ENCODE peak calls at places on chromosomes 1 and 21, in seven cellular contexts. J is fibroblast of mammary gland, A is ovary, O is esophagus squamous epithelium, K is brain microvascular endothelial cell, E is nephron progenitor cell, R is GM13976. C is an unnamed sample.

GRCh38 chr1:225851810-225852209 is 30.4 kb downstream of the TMEM63A start:
- DNase-seq in E (no peak), A (no peak), O (no peak), J (no peak), R (peak), K (no peak), C (no peak)

GRCh38 chr1:48657413-48657812 is 119.3 kb downstream of the BEND5 start:
- DNase-seq in R (no peak), E (no peak), A (no peak), J (no peak), O (no peak), K (no peak), C (no peak)

GRCh38 chr1:63322944-63323865 is 838 bp downstream of the FOXD3 start:
- DNase-seq in E (peak), O (no peak), A (no peak), R (peak), J (peak), K (no peak), C (no peak)

GRCh38 chr1:34985063-34985770 is at the start of gene TMEM35B:
- DNase-seq in K (peak), O (no peak), A (peak), R (peak), J (peak), E (peak), C (peak)

GRCh38 chr21:39984613-39985012 is 117.4 kb downstream of the PCP4 start:
- DNase-seq in A (no peak), R (no peak), K (no peak), J (no peak), E (no peak), O (no peak), C (no peak)

GRCh38 chr1:73953611-73954010 is 244.4 kb downstream of the LRRIQ3 start:
- DNase-seq in R (no peak), K (no peak), A (no peak), J (no peak), E (no peak), O (no peak), C (no peak)

GRCh38 chr1:64112281-64112680 is 91.1 kb upstream of the UBE2U start:
- DNase-seq in R (no peak), O (no peak), J (peak), A (no peak), E (no peak), K (peak), C (no peak)

GRCh38 chr21:38760017-38760761 is 45.5 kb upstream of the ETS2 start:
- DNase-seq in O (no peak), E (no peak), A (no peak), K (no peak), J (peak), R (no peak), C (no peak)

GRCh38 chr1:201262963-201263608 is 20.2 kb upstream of the PKP1 start:
- DNase-seq in O (no peak), K (no peak), E (no peak), A (no peak), R (no peak), J (no peak), C (no peak)

GRCh38 chr21:45543371-45543709 is 1.1 kb upstream of the SLC19A1 start:
- DNase-seq in E (no peak), A (peak), O (no peak), J (no peak), R (no peak), K (no peak), C (no peak)

GRCh38 chr1:43591181-43591580 is 58.8 kb upstream of the KDM4A start:
- DNase-seq in J (no peak), E (no peak), R (no peak), K (no peak), O (no peak), A (no peak), C (no peak)

GRCh38 chr1:43592051-43592665 is 57.8 kb upstream of the KDM4A start:
- DNase-seq in K (no peak), E (no peak), J (no peak), R (no peak), O (no peak), A (no peak), C (no peak)

GRCh38 chr1:43588592-43588991 is 57.9 kb downstream of the PTPRF start:
- DNase-seq in R (no peak), E (no peak), O (no peak), J (no peak), A (no peak), K (no peak), C (no peak)

GRCh38 chr1:43592974-43593683 is 56.8 kb upstream of the KDM4A start:
- DNase-seq in K (no peak), E (no peak), A (no peak), R (no peak), J (no peak), O (no peak), C (no peak)

GRCh38 chr1:43590389-43590788 is 59.6 kb upstream of the KDM4A start:
- DNase-seq in A (no peak), R (no peak), K (no peak), J (no peak), O (no peak), E (no peak), C (no peak)
- TF ChIP-seq CTCF in A (no peak), R (no peak), K (peak), J (peak), O (no peak), E (no peak), C (no peak)

GRCh38 chr1:3032970-3033794 is 11.9 kb downstream of the ACTRT2 start:
- DNase-seq in E (no peak), O (no peak), J (no peak), K (no peak), R (no peak), A (peak), C (no peak)
- TF ChIP-seq CTCF in E (no peak), O (no peak), J (no peak), K (no peak), R (no peak), A (no peak), C (no peak)

DNA sequence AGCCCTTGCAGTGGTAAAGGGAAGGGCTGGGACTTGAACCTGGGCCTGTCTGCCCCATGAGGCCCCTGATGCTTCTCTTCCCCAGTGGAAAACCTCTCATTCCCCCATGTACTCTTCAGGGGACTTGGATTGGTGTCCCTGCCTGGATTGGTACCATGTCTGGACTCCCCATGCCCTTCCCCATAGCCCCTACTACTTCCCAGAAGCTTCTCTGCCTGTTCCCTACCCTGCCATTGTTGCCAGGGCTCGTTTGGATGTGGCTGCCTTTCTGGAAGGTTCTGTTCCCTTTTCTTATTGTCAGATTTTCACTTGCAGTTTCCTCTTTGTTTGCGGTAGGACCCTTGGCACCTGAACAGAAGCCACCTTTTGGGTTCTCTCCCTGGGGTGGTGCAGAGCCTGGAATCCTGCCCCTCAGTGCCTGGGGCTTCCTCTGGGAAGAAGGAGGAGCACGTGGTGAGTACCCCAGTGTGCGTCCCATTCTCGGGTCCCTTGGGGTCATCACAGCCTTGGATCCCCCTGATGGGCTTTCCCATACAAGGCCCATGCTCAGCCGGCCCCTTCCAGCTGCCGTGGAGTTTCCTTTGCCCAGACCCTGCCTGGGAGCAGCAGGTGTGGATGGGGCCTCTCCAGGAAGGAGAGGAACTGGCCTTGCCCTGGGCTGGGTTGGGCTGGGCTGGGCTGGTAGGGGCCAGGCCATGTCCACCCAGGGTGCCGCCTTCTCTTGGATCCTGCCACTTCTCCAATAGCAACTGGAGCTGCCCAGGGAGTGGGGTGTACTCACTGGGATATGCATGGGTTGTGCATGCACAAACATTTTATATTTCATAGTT is 281.1 kb downstream of the PTPRU start:
- DNase-seq in K (no peak), O (no peak), J (no peak), R (no peak), E (no peak), A (no peak), C (no peak)
- TF ChIP-seq CTCF in K (no peak), O (no peak), J (no peak), R (no peak), E (no peak), A (no peak), C (no peak)

GRCh38 chr1:101996830-101997485 is at the start of gene OLFM3:
- DNase-seq in A (no peak), R (peak), J (no peak), O (no peak), K (peak), E (peak), C (no peak)
- TF ChIP-seq CTCF in A (no peak), R (no peak), J (no peak), O (no peak), K (no peak), E (no peak), C (no peak)

C was measured in tibial nerve.